ENCODE peak calls at places on chromosomes 12 and 14, in nine cellular contexts. K, O, M, A, J, W, V, X and H are unnamed samples.

GRCh38 chr14:89032086-89032649 is 207.7 kb downstream of the TTC8 start:
- DNase-seq in K (peak), J (no peak), X (no peak), A (no peak), M (no peak), V (no peak), W (no peak), O (no peak), H (no peak)

GRCh38 chr12:1929241-1929984 is 11.0 kb upstream of the CACNA2D4 start:
- DNase-seq in X (no peak), O (peak), K (no peak), W (no peak), A (no peak), M (no peak), V (peak), J (no peak), H (no peak)

GRCh38 chr12:115387392-115387791 is 703.4 kb upstream of the TBX3 start:
- DNase-seq in O (no peak), W (no peak), V (no peak), M (no peak), J (no peak), A (no peak), K (peak), X (no peak), H (no peak)

GRCh38 chr12:13071305-13072280 is 27.4 kb downstream of the FAM234B start:
- DNase-seq in X (peak), O (no peak), M (no peak), A (no peak), K (no peak), W (no peak), V (no peak), J (no peak), H (no peak)

GRCh38 chr14:60310086-60310684 is 61.2 kb downstream of the PPM1A start:
- DNase-seq in V (no peak), J (no peak), A (no peak), W (no peak), M (no peak), K (no peak), O (no peak), X (no peak), H (no peak)

GRCh38 chr14:76904100-76904739 is 78.0 kb downstream of the LRRC74A start:
- DNase-seq in W (peak), A (peak), K (no peak), V (peak), O (peak), M (peak), X (no peak), J (peak), H (peak)

GRCh38 chr12:92299744-92300143 is 154.1 kb upstream of the BTG1 start:
- DNase-seq in O (no peak), K (no peak), J (no peak), X (no peak), A (no peak), W (no peak), M (no peak), V (no peak), H (no peak)

GRCh38 chr12:20194171-20194570 is 174.2 kb upstream of the PDE3A start:
- DNase-seq in V (no peak), K (peak), J (no peak), A (no peak), W (no peak), M (peak), O (no peak), X (no peak), H (no peak)

GRCh38 chr14:52043690-52044089 is 25.2 kb downstream of the NID2 start:
- DNase-seq in A (no peak), J (no peak), V (peak), K (peak), X (no peak), O (no peak), M (peak), W (no peak), H (no peak)

GRCh38 chr12:3123729-3124128 is 46.5 kb downstream of the TSPAN9 start:
- DNase-seq in A (no peak), V (no peak), J (no peak), O (no peak), K (no peak), W (no peak), X (no peak), M (no peak), H (no peak)

DNA sequence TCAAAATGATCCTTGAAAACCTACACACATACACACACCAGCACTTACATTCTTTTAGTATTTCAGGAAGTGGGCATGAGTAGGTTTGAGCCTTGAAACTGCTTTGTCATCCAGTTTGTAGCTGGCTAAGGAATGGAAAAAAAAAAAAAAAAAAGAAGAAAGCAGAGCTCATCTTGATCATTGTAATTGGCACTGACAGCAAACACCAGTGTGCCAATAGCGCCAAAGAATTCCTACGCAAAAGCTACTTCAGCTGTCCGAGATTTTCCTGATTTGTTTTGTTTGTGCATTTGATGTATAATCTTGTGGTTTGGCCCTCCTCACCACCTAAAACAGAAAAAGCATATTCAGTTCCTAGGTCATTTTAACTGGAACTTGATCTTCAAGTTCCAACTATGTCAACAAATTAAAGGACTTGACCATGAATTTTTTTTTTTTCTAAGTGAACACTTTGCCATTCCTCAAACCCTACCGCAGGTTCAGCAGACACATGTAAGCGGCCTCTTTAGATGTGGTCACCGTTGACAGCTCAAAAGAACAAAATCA is 57.3 kb downstream of the FLRT2 start:
- DNase-seq in J (no peak), M (no peak), K (no peak), A (no peak), X (peak), W (no peak), V (no peak), O (no peak), H (no peak)
- H3K27ac ChIP-seq in J (no peak), M (peak), K (no peak), A (no peak), X (no peak), W (no peak), V (peak), O (no peak), H (peak)

GRCh38 chr14:54570047-54570446 is 3.1 kb downstream of the SAMD4A start:
- DNase-seq in J (no peak), V (no peak), M (no peak), O (no peak), K (no peak), W (no peak), A (no peak), X (no peak), H (no peak)

GRCh38 chr14:54572316-54572715 is 5.4 kb downstream of the SAMD4A start:
- DNase-seq in V (peak), X (peak), M (no peak), K (peak), A (no peak), W (no peak), J (no peak), O (no peak), H (no peak)

GRCh38 chr14:54567634-54568561 is 970 bp downstream of the SAMD4A start:
- DNase-seq in W (peak), K (peak), X (peak), V (peak), O (peak), M (peak), A (peak), J (peak), H (peak)

GRCh38 chr14:54568821-54569591 is 2.1 kb downstream of the SAMD4A start:
- DNase-seq in K (no peak), W (peak), X (no peak), O (peak), V (no peak), M (peak), J (peak), A (peak), H (peak)

GRCh38 chr14:54570651-54571415 is 3.9 kb downstream of the SAMD4A start:
- DNase-seq in X (no peak), J (no peak), K (no peak), A (no peak), V (no peak), W (no peak), M (no peak), O (no peak), H (no peak)
- H3K27ac ChIP-seq in X (no peak), J (no peak), K (no peak), A (no peak), V (no peak), W (peak), M (no peak), O (no peak), H (peak)

GRCh38 chr14:96508900-96509299 is 6.7 kb downstream of the PAPOLA start:
- DNase-seq in X (no peak), M (no peak), O (no peak), W (no peak), K (no peak), J (no peak), V (no peak), A (no peak), H (no peak)
- H3K27ac ChIP-seq in X (no peak), M (no peak), O (no peak), W (peak), K (no peak), J (no peak), V (no peak), A (no peak), H (no peak)

DNA sequence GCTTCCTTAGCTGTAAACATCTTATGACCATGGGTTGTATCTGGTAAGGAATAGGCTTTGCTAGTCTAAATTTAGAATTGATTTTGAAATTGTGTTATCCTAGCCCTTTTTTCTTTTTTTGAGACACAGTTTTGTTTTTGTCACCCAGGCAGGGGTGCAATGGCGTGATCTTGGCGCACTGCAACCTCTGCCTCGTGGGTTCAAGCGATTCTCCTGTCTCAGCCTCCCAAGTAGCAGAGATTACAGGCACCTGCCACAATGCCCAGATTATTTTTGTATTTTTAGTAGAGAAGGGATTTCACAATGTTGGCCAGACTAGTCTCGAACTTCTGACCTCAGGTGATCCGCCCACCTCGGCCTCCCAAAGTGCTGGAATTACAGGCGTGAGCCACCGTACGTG is 2.4 kb upstream of the TUBA1B start:
- DNase-seq in A (no peak), J (no peak), M (no peak), V (no peak), K (no peak), O (no peak), X (no peak), W (no peak), H (no peak)
- H3K27ac ChIP-seq in A (no peak), J (no peak), M (no peak), V (peak), K (no peak), O (peak), X (no peak), W (peak), H (no peak)

GRCh38 chr12:48771588-48772112 is 17.2 kb downstream of the ADCY6 start:
- DNase-seq in A (no peak), W (no peak), K (no peak), M (no peak), J (no peak), V (no peak), O (no peak), X (no peak), H (no peak)
- H3K27ac ChIP-seq in A (no peak), W (no peak), K (no peak), M (no peak), J (peak), V (no peak), O (no peak), X (no peak), H (no peak)

DNA sequence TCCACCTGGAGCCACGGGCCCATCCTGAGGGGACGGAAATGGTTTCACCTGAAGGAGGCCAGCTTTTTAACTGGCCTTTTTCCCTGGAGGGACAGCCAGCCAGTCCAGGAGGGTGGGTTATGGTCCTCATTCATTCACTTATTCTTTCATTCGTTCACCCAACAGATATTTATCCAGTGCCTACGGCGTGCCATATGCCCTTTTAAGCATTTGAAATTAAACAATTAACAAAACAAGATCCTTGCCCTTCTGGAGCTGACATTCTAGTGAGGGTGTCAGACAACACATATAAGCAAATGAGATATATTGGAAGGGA is 438 bp upstream of the ABCB9 start:
- DNase-seq in M (no peak), W (no peak), X (no peak), O (no peak), V (no peak), J (no peak), K (no peak), A (no peak), H (no peak)
- H3K27ac ChIP-seq in M (no peak), W (peak), X (no peak), O (no peak), V (no peak), J (no peak), K (no peak), A (no peak), H (peak)

DNA sequence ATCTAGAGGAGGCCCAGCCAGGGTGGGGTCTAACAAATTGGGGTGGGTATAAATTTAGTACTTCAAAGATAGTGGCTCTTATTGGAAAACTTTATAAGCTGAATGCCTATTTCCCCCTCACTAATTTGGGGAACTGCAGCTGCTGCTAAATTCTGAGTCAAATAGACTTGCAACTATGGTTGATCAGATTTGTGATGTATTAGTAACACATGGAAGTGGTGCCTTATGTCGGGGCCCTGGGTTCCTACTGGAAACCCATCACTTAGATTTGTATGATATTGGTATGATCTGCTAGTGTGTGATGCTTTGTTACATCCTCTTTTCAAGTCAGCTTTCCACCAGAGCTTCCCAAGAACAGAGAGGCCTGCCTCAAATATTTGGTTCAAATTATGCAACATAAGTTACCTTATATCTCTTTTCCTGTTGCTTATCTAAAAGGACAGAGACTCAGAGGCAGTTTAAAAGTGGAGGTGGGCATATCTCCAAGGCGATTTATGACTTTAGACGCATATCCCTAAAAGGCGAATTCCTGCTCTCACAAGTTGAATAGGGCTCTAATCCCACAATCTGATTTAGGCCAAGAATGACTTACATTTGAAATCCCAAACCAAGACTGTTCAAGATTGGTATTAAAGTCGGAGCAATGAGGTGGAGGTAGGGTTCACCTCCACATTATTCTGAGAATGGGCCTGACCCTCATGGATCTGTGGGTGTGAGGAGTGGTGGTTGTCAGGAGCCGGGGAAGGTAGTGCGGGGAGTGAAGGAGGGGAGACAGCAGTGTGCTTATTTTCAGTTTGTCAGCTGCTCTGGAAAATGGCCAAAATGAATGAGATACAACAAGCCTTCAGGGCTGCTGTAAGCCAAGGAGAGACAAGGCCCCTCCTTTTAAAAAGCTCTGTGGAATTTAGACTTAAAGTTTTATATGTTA is 425.8 kb downstream of the RAD51B start:
- DNase-seq in O (no peak), K (no peak), V (no peak), W (no peak), X (no peak), J (peak), M (peak), A (no peak), H (peak)
- H3K27ac ChIP-seq in O (peak), K (no peak), V (peak), W (peak), X (no peak), J (peak), M (peak), A (peak), H (peak)

DNA sequence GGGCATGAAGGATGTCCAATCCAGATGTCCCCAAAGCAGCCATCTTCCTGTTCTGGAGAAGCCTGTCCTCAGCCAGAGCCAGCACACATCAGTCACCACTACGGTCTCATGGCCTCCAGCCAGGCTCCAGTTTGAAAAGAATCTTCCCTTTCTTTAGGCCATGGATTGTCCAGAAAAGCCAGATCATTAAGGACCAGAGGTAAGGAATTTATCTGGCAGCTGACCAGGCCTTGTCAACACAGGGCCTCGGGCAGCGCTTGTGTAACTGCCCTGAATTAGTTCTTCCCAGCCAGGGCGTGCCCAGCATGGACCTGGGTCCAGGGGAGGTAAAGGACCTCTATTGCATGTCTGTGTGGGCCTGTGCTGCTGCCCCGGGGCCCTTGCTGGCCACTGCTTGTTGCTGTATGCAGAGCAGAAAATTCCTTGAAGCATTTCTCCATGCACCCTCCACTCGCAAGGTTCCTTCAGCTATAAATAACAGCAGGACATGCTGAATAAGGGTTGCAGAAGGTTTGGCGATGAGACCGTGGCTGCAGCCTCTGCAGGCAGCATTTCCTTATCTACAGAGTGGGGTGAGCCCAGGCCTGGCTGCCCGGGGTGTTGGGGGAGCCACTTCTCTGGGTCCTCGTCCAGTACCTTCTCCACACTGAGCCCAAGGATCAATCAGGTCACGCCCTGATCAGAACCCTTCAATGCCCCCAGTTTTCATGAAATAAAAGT is 21.7 kb upstream of the VPS37B start:
- DNase-seq in K (no peak), J (peak), O (peak), V (no peak), A (peak), M (peak), W (peak), X (no peak), H (no peak)
- H3K27ac ChIP-seq in K (no peak), J (peak), O (peak), V (no peak), A (peak), M (peak), W (peak), X (no peak), H (peak)

GRCh38 chr14:75229923-75230792 is 48.5 kb upstream of the FOS start:
- DNase-seq in M (peak), K (peak), V (no peak), A (no peak), O (no peak), W (peak), X (peak), J (peak), H (peak)
- H3K27ac ChIP-seq in M (no peak), K (no peak), V (no peak), A (no peak), O (no peak), W (peak), X (peak), J (no peak), H (peak)